ENCODE peak calls at places on chromosomes 4 and X, in ten cellular contexts. C is lung; N is tibial artery; R is effector memory CD4-positive, alpha-beta T cell; G is suprapubic skin; B is naive thymus-derived CD4-positive, alpha-beta T cell; L is A549; Y is CD8-positive, alpha-beta memory T cell; O is fibroblast of lung; D is uterus. T is an unnamed sample.

GRCh38 chr4:67327245-67327860 is 217.9 kb downstream of the CENPC start:
- DNase-seq in D (peak; percentile 18), R (peak; percentile 23), Y (peak; percentile 55), N (peak; percentile 48), C (peak; percentile 46), L (peak; percentile 57), G (no peak), O (peak; percentile 34), B (peak; percentile 45), T (no peak)

GRCh38 chr4:154332681-154333421 is 158.7 kb downstream of the DCHS2 start:
- DNase-seq in Y (peak; percentile 53), D (peak; percentile 41), G (peak; percentile 58), B (peak; percentile 62), O (peak; percentile 0), N (peak; percentile 22), R (peak; percentile 15), C (no peak), L (peak; percentile 1), T (peak; percentile 10)

GRCh38 chrX:85922821-85923220 is 124.5 kb downstream of the CHM start:
- DNase-seq in B (no peak), O (peak; percentile 65), L (no peak), G (no peak), C (no peak), R (no peak), N (no peak), Y (no peak), D (no peak), T (no peak)

GRCh38 chr4:19128176-19128575 is 1106.6 kb upstream of the LCORL start:
- DNase-seq in B (no peak), R (no peak), O (no peak), N (no peak), L (no peak), G (no peak), Y (no peak), D (no peak), C (no peak), T (no peak)

GRCh38 chrX:21943460-21944135 is 3.1 kb downstream of the SMS start:
- DNase-seq in O (peak; percentile 93), R (no peak), C (no peak), N (no peak), L (no peak), G (no peak), D (no peak), Y (no peak), B (no peak), T (no peak)

GRCh38 chr4:101205878-101206277 is 141.4 kb downstream of the PPP3CA start:
- DNase-seq in L (peak; percentile 28), C (no peak), Y (peak; percentile 50), B (peak; percentile 31), N (no peak), R (peak; percentile 14), O (peak; percentile 85), G (no peak), D (no peak), T (no peak)

GRCh38 chrX:9829308-9830267 is 43.4 kb downstream of the SHROOM2 start:
- DNase-seq in O (peak; percentile 93), B (no peak), C (no peak), R (no peak), D (no peak), N (no peak), L (peak; percentile 27), G (no peak), Y (no peak), T (no peak)

GRCh38 chr4:144647095-144647959 is 1.4 kb downstream of the HHIP start:
- DNase-seq in D (no peak), G (no peak), N (no peak), Y (no peak), L (no peak), C (no peak), B (peak; percentile 15), R (no peak), O (peak; percentile 68), T (no peak)

GRCh38 chrX:24619647-24620046 is 27.5 kb downstream of the PCYT1B start:
- DNase-seq in G (no peak), Y (no peak), C (no peak), B (no peak), D (no peak), N (no peak), L (peak; percentile 19), R (no peak), O (peak; percentile 60), T (no peak)

GRCh38 chrX:154748712-154749339 is 2.1 kb downstream of the GAB3 start:
- DNase-seq in Y (peak; percentile 61), G (no peak), R (peak; percentile 37), C (no peak), B (peak; percentile 69), O (peak; percentile 20), D (peak; percentile 25), N (no peak), L (peak; percentile 56), T (peak; percentile 27)

GRCh38 chr4:73832651-73833237 is 3.7 kb upstream of the CXCL6 start:
- DNase-seq in D (no peak), B (no peak), G (no peak), C (no peak), R (no peak), N (no peak), O (peak; percentile 95), Y (no peak), L (no peak), T (no peak)

GRCh38 chrX:23784487-23785301 is 1.7 kb downstream of the SAT1 start:
- DNase-seq in B (no peak), D (no peak), O (peak; percentile 83), L (peak; percentile 64), N (no peak), C (no peak), R (no peak), Y (no peak), G (no peak), T (no peak)

GRCh38 chrX:68807818-68808217 is 21.0 kb upstream of the EFNB1 start:
- DNase-seq in R (no peak), B (no peak), Y (no peak), C (no peak), D (no peak), N (no peak), L (peak; percentile 48), G (no peak), O (no peak), T (no peak)

GRCh38 chr4:15848191-15848842 is 70.2 kb downstream of the CD38 start:
- DNase-seq in D (no peak), C (no peak), B (no peak), O (peak; percentile 16), G (no peak), R (no peak), Y (no peak), N (no peak), L (no peak), T (no peak)

DNA sequence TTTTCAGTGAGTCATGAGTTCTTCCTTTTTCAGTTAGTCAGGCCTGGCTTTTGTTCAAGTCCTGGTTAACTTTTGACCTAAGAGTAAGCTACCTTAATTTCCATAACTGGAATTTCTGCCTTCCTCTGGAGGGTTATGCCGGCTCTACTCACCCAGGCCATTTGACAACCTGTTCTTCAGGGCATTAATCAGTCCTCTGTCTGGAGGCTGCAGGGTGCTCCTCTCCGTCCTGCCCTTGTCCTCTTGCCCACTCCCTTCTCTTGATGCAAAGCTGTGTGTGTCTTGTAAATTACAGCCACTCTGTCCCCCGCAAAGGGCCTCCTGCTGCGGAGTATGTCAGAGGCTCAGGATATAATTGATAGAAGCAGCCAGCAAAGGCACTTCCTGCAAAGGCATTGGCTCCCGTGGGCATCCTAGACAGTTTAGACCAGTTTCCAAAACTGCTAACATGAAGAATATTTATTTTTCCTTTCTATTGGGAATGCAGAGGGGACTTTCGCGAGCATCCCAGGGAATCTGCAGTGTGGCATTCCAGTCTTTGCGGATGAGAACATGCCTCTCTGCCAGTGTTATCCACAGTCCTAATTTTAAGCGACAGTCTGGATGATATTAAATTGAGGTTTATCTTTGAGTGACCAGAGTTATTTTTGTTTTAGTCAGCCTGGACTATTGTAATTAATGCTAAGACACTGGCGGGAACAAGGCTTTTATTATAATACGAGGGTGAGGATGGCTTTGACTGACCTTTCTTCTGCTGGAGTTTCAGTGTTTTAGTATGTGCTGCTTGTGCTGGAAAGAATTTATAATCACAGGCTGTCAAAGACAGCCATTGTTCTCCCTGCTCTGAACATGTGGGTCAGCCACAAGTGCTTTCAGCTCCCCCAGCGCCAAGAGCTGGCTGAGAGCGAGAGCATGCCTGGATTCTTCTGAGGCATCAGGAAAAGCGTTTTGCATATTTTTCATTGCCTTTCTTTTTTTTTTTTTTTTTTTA is 74.2 kb downstream of the LIMCH1 start:
- DNase-seq in N (peak; percentile 32), Y (no peak), L (peak; percentile 17), O (peak; percentile 89), B (no peak), D (no peak), R (no peak), C (peak; percentile 37), G (no peak), T (no peak)
- H3K9me3 ChIP-seq in N (no peaks in the 10 kb centered on the region), Y (no peaks in the 10 kb centered on the region), L (no peaks in the 10 kb centered on the region), O (no peaks in the 10 kb centered on the region), B (no peaks in the 10 kb centered on the region), D (no peaks in the 10 kb centered on the region), R (no peaks in the 10 kb centered on the region), C (no peaks in the 10 kb centered on the region), G (no peaks in the 10 kb centered on the region), T (no peaks in the 10 kb centered on the region)

DNA sequence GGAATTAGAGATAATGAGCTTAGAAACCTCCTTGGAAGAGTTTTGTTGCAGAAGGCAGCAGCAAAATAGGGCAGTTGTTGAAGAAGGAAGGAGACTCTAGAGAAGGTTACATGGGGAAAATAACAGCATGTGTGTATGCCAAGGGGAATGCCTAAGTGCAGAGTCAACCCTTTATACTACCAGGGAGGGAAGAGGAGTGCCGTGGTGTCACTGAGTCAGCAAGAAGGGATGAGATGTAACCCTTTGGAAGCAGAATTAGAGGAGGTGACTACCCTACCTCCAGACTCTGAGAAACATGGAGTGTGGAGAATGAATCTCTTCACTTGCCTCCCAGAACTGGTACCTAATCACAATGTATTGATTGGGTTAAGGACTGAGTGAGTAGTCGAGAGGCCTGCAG is 6.7 kb upstream of the GABRE start:
- DNase-seq in G (no peak), B (no peak), O (peak; percentile 80), C (no peak), L (peak; percentile 45), Y (no peak), N (no peak), D (no peak), R (no peak), T (no peak)
- H3K9me3 ChIP-seq in G (no peaks in the 10 kb centered on the region), B (no peaks in the 10 kb centered on the region), O (no peaks in the 10 kb centered on the region), C (no peaks in the 10 kb centered on the region), L (no peaks in the 10 kb centered on the region), Y (no peaks in the 10 kb centered on the region), N (no peaks in the 10 kb centered on the region), D (no peaks in the 10 kb centered on the region), R (no peaks in the 10 kb centered on the region), T (no peaks in the 10 kb centered on the region)

DNA sequence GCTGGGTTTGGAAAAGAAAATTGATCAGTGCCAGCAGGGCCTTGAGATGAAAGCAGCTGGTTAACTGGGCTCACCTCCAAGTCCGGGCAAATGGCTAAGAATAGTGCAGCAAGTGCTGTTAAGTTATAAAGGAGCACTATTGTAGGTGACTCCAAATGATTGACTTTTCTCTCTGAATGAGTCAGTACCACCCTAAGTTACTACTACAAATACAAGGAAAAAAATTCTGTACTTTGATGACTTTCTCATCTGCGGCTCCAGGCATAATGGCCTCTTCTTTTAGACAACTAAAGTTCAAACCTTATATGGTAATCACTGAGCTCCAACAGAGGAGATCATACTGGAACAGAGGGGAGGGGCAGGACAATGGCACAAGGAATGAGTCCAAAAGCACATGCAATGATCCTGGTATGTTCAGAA is 733.4 kb upstream of the INTU start:
- DNase-seq in Y (no peak), G (no peak), L (peak; percentile 1), R (no peak), N (no peak), B (no peak), O (peak; percentile 97), C (no peak), D (no peak), T (no peak)
- H3K9me3 ChIP-seq in Y (no peaks in the 10 kb centered on the region), G (no peaks in the 10 kb centered on the region), L (no peaks in the 10 kb centered on the region), R (no peaks in the 10 kb centered on the region), N (no peaks in the 10 kb centered on the region), B (no peaks in the 10 kb centered on the region), O (no peaks in the 10 kb centered on the region), C (no peaks in the 10 kb centered on the region), D (no peaks in the 10 kb centered on the region), T (no peaks in the 10 kb centered on the region)

GRCh38 chr4:108725457-108725856 is 37.4 kb downstream of the ETNPPL start:
- DNase-seq in O (no peak), B (no peak), D (no peak), C (no peak), L (peak; percentile 4), N (no peak), R (no peak), Y (no peak), G (no peak), T (no peak)
- H3K9me3 ChIP-seq in O (no peaks in the 10 kb centered on the region), B (no peaks in the 10 kb centered on the region), D (no peaks in the 10 kb centered on the region), C (no peaks in the 10 kb centered on the region), L (peaks cover 11% of the 10 kb centered on the region), N (peaks cover 5% of the 10 kb centered on the region), R (peaks cover 4% of the 10 kb centered on the region), Y (no peaks in the 10 kb centered on the region), G (peaks cover 9% of the 10 kb centered on the region), T (no peaks in the 10 kb centered on the region)

T was measured in T-helper 17 cell.